ENCODE peak calls at places on chromosomes 3 and 15, in five cellular contexts. A, D, M, E and W are unnamed samples.

GRCh38 chr3:149964296-149964695 is 6.4 kb downstream of the PFN2 start:
- DNase-seq in M (no peak), A (peak), E (no peak), D (no peak), W (no peak)

GRCh38 chr3:195906865-195907729 is 1.3 kb downstream of the TNK2 start:
- DNase-seq in E (no peak), D (no peak), A (peak), M (no peak), W (no peak)

GRCh38 chr3:136750922-136751258 is 1.3 kb downstream of the STAG1 start:
- DNase-seq in A (no peak), E (peak), D (no peak), M (no peak), W (no peak)

GRCh38 chr3:87288486-87288885 is 12.1 kb upstream of the POU1F1 start:
- DNase-seq in D (no peak), E (no peak), A (no peak), M (no peak), W (no peak)

GRCh38 chr3:39064646-39065045 is 12.8 kb downstream of the WDR48 start:
- DNase-seq in E (no peak), A (no peak), D (no peak), M (no peak), W (peak)

GRCh38 chr15:95134306-95135100 is 903.1 kb downstream of the MCTP2 start:
- DNase-seq in M (peak), D (no peak), E (no peak), A (peak), W (no peak)

GRCh38 chr15:77002954-77003912 is 8.3 kb downstream of the PSTPIP1 start:
- DNase-seq in E (no peak), M (no peak), D (no peak), A (no peak), W (no peak)

GRCh38 chr3:127589600-127590281 is 792 bp downstream of the TPRA1 start:
- DNase-seq in E (no peak), D (no peak), A (peak), M (no peak), W (no peak)

GRCh38 chr3:138875754-138876664 is 41.3 kb upstream of the PIK3CB start:
- DNase-seq in A (no peak), D (no peak), M (peak), E (no peak), W (peak)

GRCh38 chr3:142088522-142088921 is 60.8 kb downstream of the TFDP2 start:
- DNase-seq in D (no peak), A (no peak), E (no peak), M (no peak), W (no peak)

GRCh38 chr15:96332854-96333193 is 2.3 kb downstream of the NR2F2 start:
- DNase-seq in A (no peak), D (no peak), M (no peak), E (no peak), W (peak)

GRCh38 chr3:126119008-126119675 is 35.2 kb upstream of the SLC41A3 start:
- DNase-seq in E (no peak), M (no peak), D (peak), A (no peak), W (no peak)

GRCh38 chr15:100372695-100373036 is 30.9 kb upstream of the ADAMTS17 start:
- DNase-seq in M (no peak), E (no peak), A (no peak), D (no peak), W (no peak)

GRCh38 chr15:90531147-90531546 is 1.4 kb downstream of the CRTC3 start:
- DNase-seq in A (no peak), D (no peak), M (no peak), E (no peak), W (no peak)

GRCh38 chr3:49602877-49603411 is 48.7 kb downstream of the BSN start:
- DNase-seq in A (no peak), D (no peak), E (no peak), M (no peak), W (no peak)

GRCh38 chr15:94056314-94056713 is 175.0 kb upstream of the MCTP2 start:
- DNase-seq in E (no peak), A (peak), M (no peak), D (no peak), W (no peak)

GRCh38 chr3:11770477-11771381 is 76.0 kb downstream of the TAMM41 start:
- DNase-seq in D (no peak), E (peak), A (peak), M (peak), W (peak)

GRCh38 chr3:4722103-4722502 is 229.0 kb downstream of the ITPR1 start:
- DNase-seq in D (no peak), M (peak), A (peak), E (no peak), W (peak)

GRCh38 chr15:91192285-91193058 is 92.4 kb downstream of the SV2B start:
- DNase-seq in D (no peak), E (no peak), A (no peak), M (no peak), W (no peak)

GRCh38 chr15:23866832-23867231 is 179.7 kb upstream of the NDN start:
- DNase-seq in A (no peak), M (peak), E (no peak), D (no peak), W (no peak)

GRCh38 chr15:23869391-23869790 is 182.3 kb upstream of the NDN start:
- DNase-seq in D (no peak), M (no peak), A (peak), E (no peak), W (no peak)
- H3K4me3 ChIP-seq in D (no peak), M (no peak), A (peak), E (peak), W (no peak)

GRCh38 chr3:165640970-165641369 is 196.3 kb downstream of the BCHE start:
- DNase-seq in D (no peak), M (no peak), A (no peak), E (no peak), W (no peak)

GRCh38 chr3:165643433-165643824 is 193.8 kb downstream of the BCHE start:
- DNase-seq in E (peak), M (no peak), D (no peak), A (peak), W (peak)

GRCh38 chr3:165644331-165644730 is 192.9 kb downstream of the BCHE start:
- DNase-seq in A (no peak), E (no peak), D (no peak), M (no peak), W (no peak)

GRCh38 chr3:165641569-165642310 is 195.5 kb downstream of the BCHE start:
- DNase-seq in D (no peak), A (no peak), E (no peak), M (peak), W (no peak)

GRCh38 chr3:165642761-165643432 is 194.3 kb downstream of the BCHE start:
- DNase-seq in D (no peak), M (peak), E (peak), A (peak), W (peak)
- H3K4me3 ChIP-seq in D (peak), M (no peak), E (no peak), A (peak), W (peak)

GRCh38 chr15:63379492-63380150 is 2.0 kb downstream of the CA12 start:
- DNase-seq in A (no peak), E (no peak), M (no peak), D (no peak), W (no peak)
- H3K4me3 ChIP-seq in A (peak), E (peak), M (no peak), D (no peak), W (no peak)

GRCh38 chr15:56977232-56977631 is 58.8 kb downstream of the TCF12 start:
- DNase-seq in E (no peak), D (no peak), A (no peak), M (no peak), W (no peak)

GRCh38 chr15:56981160-56981559 is 62.7 kb downstream of the TCF12 start:
- DNase-seq in D (no peak), A (no peak), E (no peak), M (no peak), W (no peak)

GRCh38 chr15:56980474-56980873 is 62.0 kb downstream of the TCF12 start:
- DNase-seq in M (no peak), D (no peak), A (no peak), E (no peak), W (no peak)

GRCh38 chr15:56982987-56983386 is 64.5 kb downstream of the TCF12 start:
- DNase-seq in D (no peak), M (no peak), A (no peak), E (no peak), W (no peak)

DNA sequence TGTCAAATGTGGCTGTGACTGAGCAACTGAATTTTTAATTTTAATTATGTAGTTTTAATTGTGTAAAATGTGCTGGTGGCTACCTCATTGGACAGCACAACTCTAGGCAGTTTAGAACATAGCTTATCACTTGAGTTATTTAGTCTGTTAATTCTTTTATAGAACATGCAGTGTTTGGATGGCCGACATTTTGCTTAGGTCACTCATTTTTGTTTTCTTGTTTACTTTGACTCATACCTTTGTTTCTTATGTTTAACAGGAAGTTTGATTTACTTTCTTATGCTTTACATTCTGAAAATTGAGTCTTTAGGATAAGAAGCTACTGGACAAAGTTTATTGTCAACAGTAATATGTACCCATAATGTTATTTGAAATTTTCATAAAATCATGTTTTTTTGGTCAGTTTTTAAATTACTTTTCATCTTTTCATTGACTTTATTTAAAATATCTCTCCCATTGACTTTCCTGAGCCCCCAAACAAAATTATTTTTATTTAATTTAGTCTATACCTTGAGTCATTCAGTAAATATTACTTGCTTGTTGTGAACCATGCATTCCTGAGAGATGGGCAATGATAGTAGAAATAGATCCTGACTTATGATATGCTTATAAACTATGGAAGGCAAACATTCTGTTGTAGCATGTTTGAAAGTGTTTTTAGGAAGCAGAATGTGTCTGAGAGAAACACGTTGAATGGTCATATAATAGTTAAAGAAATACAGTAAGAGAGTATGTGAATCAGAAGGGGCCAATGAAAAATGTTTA is 60.6 kb downstream of the TCF12 start:
- DNase-seq in M (no peak), A (no peak), D (no peak), E (no peak), W (peak)
- H3K4me3 ChIP-seq in M (no peak), A (no peak), D (no peak), E (no peak), W (no peak)

GRCh38 chr15:73550190-73550589 is 83.0 kb downstream of the NPTN start:
- DNase-seq in A (no peak), E (no peak), D (no peak), M (no peak), W (no peak)
- H3K4me3 ChIP-seq in A (no peak), E (no peak), D (no peak), M (no peak), W (no peak)